ENCODE peak calls at places on chromosomes 5 and 9, in five cellular contexts. P is colonic mucosa, J is fibroblast of pulmonary artery, O is fibroblast of mammary gland, S is choroid plexus epithelial cell. B is an unnamed sample.
A peak's percentile ranks its signal among the peaks of the same experiment; 100 is the strongest.

GRCh38 chr5:137837741-137838389 is 29.8 kb upstream of the MYOT start:
- DNase-seq in O (no peak), S (peak; percentile 39), J (peak; percentile 24), P (no peak), B (no peak)

GRCh38 chr5:3010301-3010952 is 258.9 kb upstream of the IRX2 start:
- DNase-seq in S (no peak), J (no peak), P (no peak), O (no peak), B (no peak)

GRCh38 chr9:70049236-70049635 is 5.6 kb downstream of the MAMDC2 start:
- DNase-seq in S (peak; percentile 84), O (peak; percentile 83), J (peak; percentile 81), P (peak; percentile 57), B (no peak)

GRCh38 chr9:2625427-2625826 is 3.8 kb downstream of the VLDLR start:
- DNase-seq in S (no peak), O (no peak), P (no peak), J (no peak), B (no peak)

GRCh38 chr9:78215706-78216105 is 20.2 kb upstream of the CEP78 start:
- DNase-seq in P (no peak), O (no peak), S (peak; percentile 14), J (peak; percentile 36), B (no peak)

GRCh38 chr5:125011014-125011413 is 264.6 kb upstream of the ZNF608 start:
- DNase-seq in P (no peak), S (no peak), J (no peak), O (no peak), B (no peak)

GRCh38 chr5:85466423-85466822 is 1081.7 kb upstream of the EDIL3 start:
- DNase-seq in O (no peak), S (no peak), J (no peak), P (no peak), B (no peak)

GRCh38 chr9:132673355-132673754 is 3.1 kb downstream of the GTF3C4 start:
- DNase-seq in S (peak; percentile 70), P (no peak), J (peak; percentile 61), O (peak; percentile 66), B (no peak)

GRCh38 chr5:75020016-75020656 is 32.2 kb downstream of the GCNT4 start:
- DNase-seq in P (peak; percentile 20), O (no peak), S (no peak), J (no peak), B (no peak)

GRCh38 chr5:139884734-139885133 is 89.1 kb downstream of the PSD2 start:
- DNase-seq in P (no peak), O (no peak), J (no peak), S (no peak), B (no peak)

GRCh38 chr5:82313016-82313415 is 34.9 kb upstream of the RPS23 start:
- DNase-seq in P (peak; percentile 56), J (peak; percentile 23), S (peak; percentile 20), O (no peak), B (no peak)

GRCh38 chr5:170301901-170302728 is 4.5 kb upstream of the LCP2 start:
- DNase-seq in P (no peak), J (no peak), S (no peak), O (no peak), B (no peak)

GRCh38 chr5:125367702-125368101 is 621.3 kb upstream of the ZNF608 start:
- DNase-seq in P (no peak), O (no peak), S (no peak), J (peak; percentile 56), B (no peak)

GRCh38 chr9:114278881-114279570 is 43.9 kb upstream of the ORM1 start:
- DNase-seq in S (peak; percentile 47), O (peak; percentile 49), J (peak; percentile 54), P (no peak), B (no peak)

DNA sequence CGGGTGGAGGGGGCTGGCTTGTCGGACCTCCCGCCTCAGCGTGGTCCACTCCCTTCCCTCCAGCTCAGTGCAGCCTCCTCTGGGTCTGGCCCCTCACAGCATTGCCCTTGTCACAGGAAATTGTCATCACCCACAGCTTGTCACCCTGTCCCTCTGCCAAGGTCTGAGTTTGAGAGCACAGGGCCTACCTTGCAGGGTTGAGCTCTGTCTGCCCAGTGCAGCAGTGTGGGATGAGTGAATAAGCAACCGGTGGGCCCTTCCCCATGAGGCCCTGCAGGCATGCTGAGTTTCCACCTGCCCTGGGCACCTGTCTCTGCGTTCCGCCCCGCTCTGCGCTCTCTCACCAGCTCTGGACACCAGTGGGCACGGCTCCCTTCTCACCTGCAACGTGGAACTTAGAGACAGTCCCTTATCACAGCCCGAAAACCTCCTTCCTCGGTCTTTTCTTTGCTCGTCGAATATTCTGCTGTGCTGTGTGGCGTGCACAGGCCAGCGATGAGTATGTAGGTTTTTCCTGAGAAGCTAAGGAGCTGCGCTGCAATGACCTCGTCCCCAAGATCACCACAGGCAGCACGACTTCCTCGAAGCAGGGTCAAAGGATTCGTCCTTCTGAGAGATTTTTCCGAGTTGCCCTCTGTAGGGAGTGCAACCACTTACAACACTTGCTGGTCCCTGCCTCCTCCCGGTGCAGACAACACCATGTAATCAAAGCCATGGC is 26.9 kb upstream of the NOTCH1 start:
- DNase-seq in J (no peak), O (no peak), S (no peak), P (no peak), B (no peak)
- H3K4me3 ChIP-seq in J (no peak overlapping the region), O (no peak overlapping the region), S (no peak overlapping the region), P (no peak overlapping the region), B (no peak overlapping the region)

DNA sequence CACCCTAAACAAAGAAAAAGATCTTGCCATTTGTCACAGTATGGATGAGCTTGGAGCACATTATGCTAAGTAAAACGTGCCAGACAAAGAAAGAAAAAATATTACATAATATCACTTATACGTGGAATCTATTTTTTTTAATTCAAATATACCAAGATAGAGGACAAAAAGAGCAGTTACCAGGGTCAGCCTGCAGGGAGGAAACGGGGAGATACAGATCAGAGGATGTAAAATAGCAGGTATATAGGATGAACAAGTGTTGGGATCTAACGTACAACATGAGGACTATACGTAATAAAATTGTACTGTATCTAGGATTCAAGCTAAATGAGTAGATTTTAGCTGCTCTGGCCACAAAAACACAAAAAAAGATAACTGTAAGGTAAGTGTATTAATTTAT is 247.5 kb downstream of the TMEM161B start:
- DNase-seq in O (no peak), S (no peak), J (no peak), P (no peak), B (no peak)
- TF ChIP-seq CTCF in O (no peak), S (no peak), J (no peak), P (no peak), B (no peak)

DNA sequence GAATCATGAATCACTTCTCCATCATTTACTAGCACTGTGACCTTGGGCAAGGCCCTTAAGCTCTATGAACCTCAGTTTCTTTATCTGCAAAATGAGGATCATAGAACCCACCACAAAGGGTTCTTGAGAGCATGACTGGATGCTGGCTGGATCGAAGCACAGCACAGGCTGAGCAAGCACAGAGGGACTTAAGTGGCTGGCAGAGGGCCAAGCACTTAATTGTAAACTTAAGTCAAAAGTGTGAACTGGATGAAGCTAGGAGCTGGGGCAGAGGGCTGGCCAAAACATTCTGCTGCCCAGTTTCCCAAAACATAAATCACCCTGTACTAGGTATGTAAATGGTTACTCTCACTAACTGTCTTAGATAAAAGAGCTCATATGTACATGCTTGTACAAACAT is 112.3 kb upstream of the WWC1 start:
- DNase-seq in O (peak; percentile 46), P (no peak), J (no peak), S (no peak), B (no peak)
- H3K4me3 ChIP-seq in O (no peak overlapping the region), P (no peak overlapping the region), J (no peak overlapping the region), S (no peak overlapping the region), B (no peak overlapping the region)

GRCh38 chr5:149775785-149776184 is 45.7 kb downstream of the PPARGC1B start:
- DNase-seq in P (no peak), J (peak; percentile 20), O (peak; percentile 40), S (peak; percentile 28), B (no peak)
- TF ChIP-seq CTCF in P (no peak), J (peak; percentile 32), O (peak; percentile 48), S (peak; percentile 43), B (peak; percentile 65)

GRCh38 chr9:128819716-128820664 is 1.7 kb downstream of the ENDOG start:
- DNase-seq in P (peak; percentile 44), S (peak; percentile 25), J (peak; percentile 64), O (peak; percentile 13), B (no peak)
- H3K4me3 ChIP-seq in P (no peak overlapping the region), S (no peak overlapping the region), J (peak overlapping the region; percentile 65), O (no peak overlapping the region), B (peak overlapping the region; percentile 72)

DNA sequence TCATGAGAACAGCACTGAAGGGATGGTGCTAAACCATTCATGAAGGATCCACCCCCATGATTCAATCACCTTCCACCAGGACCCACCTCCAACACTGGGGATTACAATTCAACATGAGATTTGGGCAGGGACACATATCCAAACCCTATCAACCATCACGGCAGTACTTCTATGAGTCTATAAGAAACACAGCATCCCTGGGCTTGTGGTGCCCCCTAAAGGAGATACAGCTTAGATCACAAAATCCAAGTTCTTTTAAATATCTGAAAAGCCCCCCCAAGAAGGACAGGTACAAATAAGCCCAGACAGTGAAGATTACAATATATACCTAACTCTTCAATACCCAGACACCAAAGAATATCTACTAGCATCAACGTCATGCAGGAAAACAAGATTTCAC is 233.7 kb upstream of the ADRA1B start:
- DNase-seq in O (no peak), J (peak; percentile 25), P (no peak), S (peak; percentile 21), B (no peak)
- TF ChIP-seq CTCF in O (no peak), J (peak; percentile 22), P (no peak), S (peak; percentile 24), B (no peak)

GRCh38 chr9:36762958-36763357 is 190.3 kb downstream of the MELK start:
- DNase-seq in J (no peak), P (no peak), S (no peak), O (no peak), B (no peak)

GRCh38 chr9:36759141-36759540 is 186.4 kb downstream of the MELK start:
- DNase-seq in P (no peak), J (no peak), S (no peak), O (no peak), B (no peak)

GRCh38 chr9:36760667-36761066 is 188.0 kb downstream of the MELK start:
- DNase-seq in S (no peak), J (no peak), O (no peak), P (no peak), B (no peak)

GRCh38 chr9:36763778-36764177 is 191.1 kb downstream of the MELK start:
- DNase-seq in S (no peak), P (no peak), O (no peak), J (no peak), B (no peak)

DNA sequence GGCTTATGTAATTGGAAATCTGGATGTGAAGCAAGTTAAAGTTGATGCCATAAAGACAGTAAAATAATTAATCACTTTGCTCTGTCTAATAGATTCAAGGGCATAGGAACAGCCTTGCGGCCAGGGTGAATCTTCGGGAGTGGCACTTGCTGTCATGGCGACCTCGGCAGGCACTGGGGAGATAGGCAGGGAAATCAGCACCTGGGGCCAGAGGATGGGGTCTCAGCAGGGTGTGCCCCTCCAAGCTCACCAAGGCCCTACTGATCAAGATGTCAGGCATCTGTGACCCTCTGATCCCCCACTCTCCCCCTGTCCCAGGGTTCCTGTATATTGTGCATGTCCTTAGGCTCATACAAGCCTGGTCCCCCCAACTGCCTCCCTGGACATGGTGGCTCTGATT is 187.3 kb downstream of the MELK start:
- DNase-seq in J (no peak), P (no peak), O (no peak), S (no peak), B (no peak)
- H3K4me3 ChIP-seq in J (no peak overlapping the region), P (no peak overlapping the region), O (no peak overlapping the region), S (no peak overlapping the region), B (no peak overlapping the region)

GRCh38 chr9:95268681-95269080 is 48.8 kb downstream of the FANCC start:
- DNase-seq in S (peak; percentile 65), J (peak; percentile 52), P (no peak), O (peak; percentile 22), B (no peak)
- TF ChIP-seq CTCF in S (peak; percentile 69), J (peak; percentile 56), P (no peak), O (peak; percentile 24), B (peak; percentile 57)